ENCODE peak calls at places on chromosomes 7 and 10, in six cellular contexts. Y is aorta, P is colonic mucosa, X is suprapubic skin, L is HCT116, D is cardiac muscle cell. Z is an unnamed sample.
A peak's percentile ranks its signal among the peaks of the same experiment; 100 is the strongest.

GRCh38 chr10:96831867-96832720 is at the start of gene LCOR:
- DNase-seq in L (peak; percentile 59), P (peak; percentile 84), Y (peak; percentile 91), D (peak; percentile 95), X (peak; percentile 89), Z (peak; percentile 63)

GRCh38 chr10:62778125-62778524 is 26.4 kb upstream of the ADO start:
- DNase-seq in X (no peak), Y (no peak), L (no peak), P (no peak), D (no peak), Z (no peak)

GRCh38 chr10:52419281-52419680 is 105.2 kb downstream of the DKK1 start:
- DNase-seq in X (no peak), D (no peak), P (no peak), L (no peak), Y (no peak), Z (no peak)

GRCh38 chr7:26153823-26154783 is 2.1 kb downstream of the NFE2L3 start:
- DNase-seq in P (peak; percentile 79), X (peak; percentile 67), L (no peak), D (peak; percentile 36), Y (no peak), Z (peak; percentile 25)

GRCh38 chr10:96964131-96964530 is 132.0 kb downstream of the LCOR start:
- DNase-seq in P (no peak), X (no peak), L (no peak), Y (no peak), D (no peak), Z (no peak)

GRCh38 chr10:59877191-59877671 is 29.1 kb downstream of the CCDC6 start:
- DNase-seq in D (peak; percentile 28), P (peak; percentile 15), L (no peak), X (no peak), Y (no peak), Z (no peak)

GRCh38 chr10:8911032-8911431 is 856.5 kb downstream of the GATA3 start:
- DNase-seq in X (no peak), Y (no peak), D (no peak), P (no peak), L (no peak), Z (no peak)

GRCh38 chr10:14163374-14164125 is 167.2 kb downstream of the FRMD4A start:
- DNase-seq in Y (no peak), P (no peak), X (no peak), L (no peak), D (no peak), Z (no peak)

GRCh38 chr10:3091346-3091787 is 24.0 kb downstream of the PFKP start:
- DNase-seq in Y (no peak), P (no peak), L (peak; percentile 91), D (peak; percentile 90), X (no peak), Z (no peak)

GRCh38 chr10:17673517-17674051 is 29.6 kb downstream of the STAM start:
- DNase-seq in D (peak; percentile 80), X (no peak), Y (no peak), L (peak; percentile 73), P (no peak), Z (no peak)

GRCh38 chr10:227014-227413 is 91.8 kb downstream of the ZMYND11 start:
- DNase-seq in P (no peak), Y (no peak), L (no peak), X (no peak), D (peak; percentile 39), Z (no peak)

GRCh38 chr7:73738220-73738611 is 386 bp downstream of the ABHD11 start:
- DNase-seq in Y (peak; percentile 71), L (no peak), X (no peak), P (peak; percentile 87), D (peak; percentile 66), Z (no peak)

GRCh38 chr10:50291261-50291850 is 40.0 kb upstream of the ASAH2 start:
- DNase-seq in P (no peak), X (no peak), L (no peak), D (peak; percentile 40), Y (no peak), Z (no peak)

GRCh38 chr7:128835231-128835751 is 5.1 kb downstream of the FLNC start:
- DNase-seq in X (no peak), D (no peak), P (no peak), L (no peak), Y (peak; percentile 38), Z (no peak)

DNA sequence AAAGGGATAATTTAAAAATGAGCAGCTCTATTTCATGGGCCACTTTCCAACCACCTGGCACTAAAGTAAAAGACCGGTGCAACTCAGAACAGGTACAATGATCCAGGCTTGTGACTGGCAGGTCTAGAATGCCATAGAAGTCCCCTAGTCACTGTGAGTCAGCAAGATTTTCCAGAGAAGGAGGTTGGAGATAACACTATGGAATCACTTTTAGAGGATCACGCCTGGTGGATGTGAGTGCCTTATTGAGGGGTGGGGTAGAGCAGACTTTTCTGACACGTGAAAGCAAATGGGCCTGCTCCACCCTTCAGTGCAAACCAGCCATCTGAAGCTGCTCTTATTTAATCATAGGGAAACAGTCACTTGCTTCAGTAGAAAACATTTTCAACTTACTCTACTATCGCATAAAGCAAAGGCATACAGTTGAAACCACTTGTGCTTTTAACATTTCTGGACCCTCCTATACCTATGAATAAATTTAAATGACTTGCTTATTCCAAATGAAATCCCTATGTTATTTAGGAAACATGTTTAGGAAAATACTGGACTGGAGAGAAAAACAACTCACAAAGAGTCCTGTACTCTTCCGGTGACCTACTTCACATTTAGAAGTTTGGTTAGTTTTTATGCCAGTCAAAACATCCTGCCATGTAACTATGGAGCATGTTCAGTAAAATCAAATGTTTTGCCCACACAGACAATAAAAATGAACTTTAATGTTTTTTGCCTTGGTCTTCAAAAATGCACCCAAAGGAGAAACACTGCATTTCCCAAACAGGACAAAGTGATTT is 21.5 kb upstream of the AKR1C1 start:
- DNase-seq in P (no peak), X (no peak), L (no peak), Y (no peak), D (no peak), Z (no peak)
- H3K27ac ChIP-seq in P (no peak overlapping the region), X (peak overlapping the region; percentile 79), L (no peak overlapping the region), Y (peak overlapping the region; percentile 94), D (no peak overlapping the region), Z (peak overlapping the region; percentile 88)

GRCh38 chr7:111339006-111339405 is 223.3 kb downstream of the IMMP2L start:
- DNase-seq in P (no peak), X (no peak), L (no peak), Y (no peak), D (no peak), Z (no peak)

GRCh38 chr7:111330235-111330523 is 232.1 kb downstream of the IMMP2L start:
- DNase-seq in Y (no peak), X (no peak), D (no peak), L (no peak), P (no peak), Z (no peak)

GRCh38 chr7:111329367-111330234 is 232.7 kb downstream of the IMMP2L start:
- DNase-seq in X (no peak), L (no peak), D (peak; percentile 30), Y (no peak), P (no peak), Z (no peak)

GRCh38 chr7:111333010-111333409 is 229.3 kb downstream of the IMMP2L start:
- DNase-seq in P (no peak), Y (no peak), X (no peak), L (no peak), D (no peak), Z (no peak)
- H3K27ac ChIP-seq in P (no peak overlapping the region), Y (no peak overlapping the region), X (no peak overlapping the region), L (no peak overlapping the region), D (no peak overlapping the region), Z (no peak overlapping the region)

GRCh38 chr7:50584793-50585399 is 19.7 kb upstream of the DDC start:
- DNase-seq in Y (no peak), X (no peak), P (no peak), L (no peak), D (no peak), Z (no peak)

GRCh38 chr7:50577569-50577968 is 12.4 kb upstream of the DDC start:
- DNase-seq in X (no peak), Y (no peak), P (no peak), L (no peak), D (no peak), Z (no peak)

GRCh38 chr7:50584386-50584785 is 19.2 kb upstream of the DDC start:
- DNase-seq in X (no peak), P (no peak), D (no peak), Y (no peak), L (no peak), Z (no peak)

DNA sequence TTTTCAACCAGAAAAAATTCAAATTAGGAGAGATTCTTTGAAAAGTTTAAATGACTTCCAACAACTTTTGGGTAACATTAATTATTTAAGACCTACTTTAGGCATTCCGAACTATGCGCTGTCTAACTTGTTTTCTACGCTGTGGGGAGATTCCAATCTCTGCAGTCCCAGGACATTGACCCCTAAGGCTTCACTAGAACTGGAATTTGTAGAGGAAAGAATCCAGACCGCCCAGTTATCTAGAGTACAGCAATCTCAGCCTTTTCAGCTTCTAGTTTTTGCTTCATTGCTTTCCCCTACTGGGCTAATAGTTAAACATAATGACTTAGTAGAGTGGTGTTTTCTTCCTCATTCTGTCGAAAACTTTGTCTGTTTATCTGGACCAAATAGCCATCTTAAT is 14.8 kb upstream of the DDC start:
- DNase-seq in Y (no peak), L (no peak), D (no peak), X (no peak), P (no peak), Z (no peak)
- H3K27ac ChIP-seq in Y (no peak overlapping the region), L (no peak overlapping the region), D (no peak overlapping the region), X (no peak overlapping the region), P (no peak overlapping the region), Z (no peak overlapping the region)

DNA sequence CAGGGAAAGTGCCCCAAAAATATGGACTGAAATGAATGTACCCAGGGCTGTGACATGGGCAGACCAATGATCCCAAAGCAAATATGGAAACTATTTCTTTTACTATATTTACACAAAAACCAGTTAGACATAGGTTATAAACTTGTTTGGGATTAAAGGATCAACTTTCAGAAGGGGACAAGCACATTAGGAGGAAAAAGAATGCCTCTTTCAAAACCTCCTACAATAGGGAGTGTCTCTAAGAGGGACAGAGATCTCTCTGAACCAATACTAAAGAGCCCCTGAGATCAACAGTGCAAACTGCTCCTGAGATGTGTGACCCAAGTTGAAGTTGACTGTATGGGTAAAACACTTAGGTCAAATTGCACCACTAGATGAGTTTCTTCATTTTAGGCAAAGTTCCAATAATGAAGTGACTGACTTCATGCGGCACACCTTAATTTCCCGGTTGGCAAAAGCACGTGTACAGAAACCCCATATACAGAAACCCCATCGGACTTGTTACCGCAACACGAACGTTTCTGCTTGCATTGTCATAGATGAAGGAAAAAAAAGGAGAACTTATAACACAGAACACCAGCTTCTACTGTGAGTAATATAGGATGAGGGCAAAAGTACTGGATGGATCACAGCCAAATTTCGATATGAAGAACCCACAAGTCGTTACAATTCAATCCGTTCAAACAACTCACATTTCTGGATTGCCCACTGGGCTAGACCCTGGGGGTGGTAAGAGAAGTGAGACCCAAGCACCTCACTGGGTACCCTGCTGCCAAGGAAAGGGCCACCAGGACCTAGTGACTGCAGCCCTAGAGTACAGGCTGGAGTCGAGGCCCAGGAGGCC is 4.3 kb downstream of the SVIL start:
- DNase-seq in X (no peak), P (peak; percentile 45), L (no peak), D (no peak), Y (no peak), Z (no peak)
- H3K27ac ChIP-seq in X (peak overlapping the region; percentile 42), P (peak overlapping the region; percentile 87), L (no peak overlapping the region), D (peak overlapping the region; percentile 55), Y (peak overlapping the region; percentile 57), Z (no peak overlapping the region)

Z was measured in tibial nerve.